ENCODE peak calls at places on chromosomes 11 and 22, in four cellular contexts. One of them, this sample, is unnamed.

GRCh38 chr11:33701831-33702230 is 1.2 kb upstream of the C11orf91 start:
- DNase-seq in H1: no peak
- DNase-seq in HCT116: no peak
- DNase-seq in HepG2: no peak
- DNase-seq in this sample: no peak

GRCh38 chr22:36860821-36861659 is at the start of gene NCF4:
- DNase-seq in H1: no peak
- DNase-seq in HCT116: no peak
- DNase-seq in HepG2: no peak
- DNase-seq in this sample: no peak

GRCh38 chr11:114319716-114320328 is 23.6 kb downstream of the NNMT start:
- DNase-seq in H1: no peak
- DNase-seq in HCT116: no peak
- DNase-seq in HepG2: no peak
- DNase-seq in this sample: no peak

GRCh38 chr11:111490496-111490895 is 21.7 kb downstream of the BTG4 start:
- DNase-seq in H1: no peak
- DNase-seq in HCT116: no peak
- DNase-seq in HepG2: no peak
- DNase-seq in this sample: no peak

GRCh38 chr11:120224872-120225371 is 14.1 kb downstream of the OAF start:
- DNase-seq in H1: no peak
- DNase-seq in HCT116: no peak
- DNase-seq in HepG2: no peak
- DNase-seq in this sample: no peak

GRCh38 chr11:9771126-9771624 is 107.3 kb downstream of the SWAP70 start:
- DNase-seq in H1: no peak
- DNase-seq in HCT116: no peak
- DNase-seq in HepG2: no peak
- DNase-seq in this sample: no peak

GRCh38 chr22:47161631-47162030 is 399.2 kb downstream of the TBC1D22A start:
- DNase-seq in H1: no peak
- DNase-seq in HCT116: no peak
- DNase-seq in HepG2: no peak
- DNase-seq in this sample: no peak

GRCh38 chr11:61814958-61815789 is 1.6 kb downstream of the FADS1 start:
- DNase-seq in H1: peak; percentile 96
- DNase-seq in HCT116: peak; percentile 97
- DNase-seq in HepG2: peak; percentile 96
- DNase-seq in this sample: peak; percentile 93

GRCh38 chr11:109390752-109391151 is 31.2 kb upstream of the C11orf87 start:
- DNase-seq in H1: no peak
- DNase-seq in HCT116: no peak
- DNase-seq in HepG2: no peak
- DNase-seq in this sample: no peak

DNA sequence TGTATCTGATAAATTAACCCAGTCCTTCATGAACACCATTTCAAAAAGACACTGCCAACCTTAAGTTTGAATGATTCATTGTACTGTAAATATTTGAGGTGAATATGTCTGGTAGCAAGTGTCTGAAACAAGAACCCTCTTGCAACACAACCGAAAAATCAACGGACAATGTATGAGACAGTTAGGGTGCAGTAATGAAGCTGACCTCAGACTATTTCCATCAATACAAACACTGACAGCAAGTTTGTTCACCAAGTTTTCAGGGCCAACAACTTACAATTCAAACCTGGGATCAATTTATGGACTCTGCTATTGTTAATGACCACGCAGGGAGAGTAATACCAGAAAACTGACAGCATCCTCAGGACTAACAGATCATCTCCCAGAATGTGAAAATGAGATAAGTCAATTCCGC is 126.3 kb downstream of the CADM1 start:
- DNase-seq in H1: no peak
- DNase-seq in HCT116: no peak
- DNase-seq in HepG2: peak; percentile 91
- DNase-seq in this sample: no peak
- TF ChIP-seq FOSL1 in H1: no peak
- TF ChIP-seq FOSL1 in HCT116: no peak
- TF ChIP-seq FOSL1 in HepG2: peak; percentile 64
- TF ChIP-seq FOSL1 in this sample: no peak

GRCh38 chr11:118205979-118206611 is 18.7 kb downstream of the JAML start:
- DNase-seq in H1: no peak
- DNase-seq in HCT116: no peak
- DNase-seq in HepG2: no peak
- DNase-seq in this sample: no peak

GRCh38 chr11:118200497-118200896 is 24.1 kb upstream of the SCN2B start:
- DNase-seq in H1: no peak
- DNase-seq in HCT116: no peak
- DNase-seq in HepG2: no peak
- DNase-seq in this sample: no peak

GRCh38 chr11:118201966-118202365 is 22.8 kb downstream of the JAML start:
- DNase-seq in H1: no peak
- DNase-seq in HCT116: no peak
- DNase-seq in HepG2: no peak
- DNase-seq in this sample: no peak

GRCh38 chr11:118200901-118201680 is 23.7 kb downstream of the JAML start:
- DNase-seq in H1: no peak
- DNase-seq in HCT116: no peak
- DNase-seq in HepG2: no peak
- DNase-seq in this sample: no peak

GRCh38 chr11:118202599-118203422 is 22.0 kb downstream of the JAML start:
- DNase-seq in H1: no peak
- DNase-seq in HCT116: no peak
- DNase-seq in HepG2: peak; percentile 94
- DNase-seq in this sample: no peak
- TF ChIP-seq FOSL1 in H1: no peak
- TF ChIP-seq FOSL1 in HCT116: no peak
- TF ChIP-seq FOSL1 in HepG2: no peak
- TF ChIP-seq FOSL1 in this sample: no peak

GRCh38 chr11:124788521-124788920 is 11.7 kb downstream of the MSANTD2 start:
- DNase-seq in H1: no peak
- DNase-seq in HCT116: no peak
- DNase-seq in HepG2: no peak
- DNase-seq in this sample: no peak

GRCh38 chr11:124796312-124796711 is 3.9 kb downstream of the MSANTD2 start:
- DNase-seq in H1: no peak
- DNase-seq in HCT116: no peak
- DNase-seq in HepG2: no peak
- DNase-seq in this sample: no peak

GRCh38 chr11:124791626-124792341 is 8.4 kb downstream of the MSANTD2 start:
- DNase-seq in H1: no peak
- DNase-seq in HCT116: no peak
- DNase-seq in HepG2: no peak
- DNase-seq in this sample: no peak

GRCh38 chr11:124798991-124799383 is 1.2 kb downstream of the MSANTD2 start:
- DNase-seq in H1: no peak
- DNase-seq in HCT116: no peak
- DNase-seq in HepG2: no peak
- DNase-seq in this sample: no peak

DNA sequence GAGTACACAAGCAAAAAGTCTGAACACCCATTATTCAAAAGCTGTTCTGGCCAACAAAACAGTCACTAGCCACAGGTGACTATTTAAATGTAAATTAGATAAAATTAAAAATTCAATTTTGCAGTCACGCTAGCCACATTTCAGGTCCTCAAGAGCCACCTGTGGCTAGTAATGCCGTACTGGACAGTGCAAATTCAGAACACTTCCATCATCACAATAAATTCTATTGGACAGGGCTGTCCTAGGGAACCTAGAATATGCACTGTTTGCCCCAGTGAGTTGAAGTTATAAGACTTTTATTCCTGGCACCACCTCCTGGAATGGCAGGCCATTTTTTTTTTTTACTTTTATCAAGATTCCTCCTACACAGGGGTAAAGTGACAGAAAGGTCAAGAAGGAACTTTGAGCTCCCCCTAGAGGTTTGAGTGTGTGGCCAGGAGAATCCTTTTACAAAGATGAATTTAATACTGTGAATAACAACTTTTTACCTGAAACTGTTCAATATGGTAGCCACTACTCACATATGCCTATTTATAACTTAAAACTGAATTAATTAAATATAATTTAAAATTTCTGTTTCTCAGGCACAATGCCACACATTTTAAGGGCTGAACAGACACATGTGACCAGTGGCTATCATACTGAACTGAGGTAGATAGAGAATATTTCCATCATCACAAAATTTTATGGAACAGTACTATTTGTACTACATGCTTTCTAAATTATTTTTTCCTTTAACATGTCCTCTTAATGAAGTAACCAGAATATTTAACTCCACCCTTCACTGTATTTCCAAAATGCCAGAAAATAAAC is 6.5 kb downstream of the MSANTD2 start:
- DNase-seq in H1: no peak
- DNase-seq in HCT116: peak; percentile 43
- DNase-seq in HepG2: peak; percentile 51
- DNase-seq in this sample: peak; percentile 32
- TF ChIP-seq FOSL1 in H1: no peak
- TF ChIP-seq FOSL1 in HCT116: no peak
- TF ChIP-seq FOSL1 in HepG2: no peak
- TF ChIP-seq FOSL1 in this sample: peak; percentile 18

DNA sequence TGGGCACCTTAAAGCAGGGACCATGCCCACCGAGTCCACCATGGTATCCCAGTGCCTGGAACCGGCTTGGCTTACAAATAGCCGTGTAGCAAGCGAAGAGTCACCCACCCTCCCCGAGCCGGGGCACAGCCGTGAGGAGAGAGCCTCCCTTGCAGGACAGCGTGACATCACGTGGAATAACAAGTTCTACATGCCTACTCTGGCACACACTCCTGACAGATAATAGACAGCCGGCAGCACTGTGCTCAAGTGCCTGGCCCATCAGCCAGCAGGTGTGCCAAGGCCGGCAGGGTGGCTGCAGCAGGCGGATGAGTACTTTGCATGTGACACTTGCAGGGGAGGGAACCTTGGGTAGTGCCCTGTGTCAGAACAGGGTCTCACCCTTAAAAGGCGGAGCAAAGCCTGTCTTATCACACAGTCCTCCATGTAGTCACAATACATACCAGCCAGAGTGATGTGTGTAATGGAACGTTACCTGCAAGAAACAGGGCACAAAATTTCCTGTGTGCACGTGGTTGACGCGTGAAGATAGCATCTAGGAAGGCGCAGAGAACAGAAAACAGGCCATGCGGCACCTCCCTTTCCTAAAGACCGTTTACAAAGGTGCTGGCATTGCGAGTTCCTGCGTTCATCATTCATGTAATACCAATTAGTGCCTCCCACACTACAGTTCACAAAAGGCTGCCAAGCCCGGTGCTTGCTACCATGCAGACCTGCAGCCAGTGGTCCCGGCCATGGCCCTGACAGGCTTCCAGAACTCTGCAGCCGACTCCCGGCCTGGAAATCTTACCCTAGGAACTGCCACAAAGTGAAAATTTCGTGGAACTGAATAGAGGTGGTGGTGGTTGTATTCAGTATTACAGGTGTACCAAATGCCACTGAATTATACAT is 16.4 kb downstream of the TOM1 start:
- DNase-seq in H1: no peak
- DNase-seq in HCT116: no peak
- DNase-seq in HepG2: no peak
- DNase-seq in this sample: no peak
- TF ChIP-seq FOSL1 in H1: no peak
- TF ChIP-seq FOSL1 in HCT116: no peak
- TF ChIP-seq FOSL1 in HepG2: no peak
- TF ChIP-seq FOSL1 in this sample: no peak

GRCh38 chr11:4826425-4826824 is 5.3 kb downstream of the OR51F2 start:
- DNase-seq in H1: no peak
- DNase-seq in HCT116: no peak
- DNase-seq in HepG2: no peak
- DNase-seq in this sample: no peak
- TF ChIP-seq FOSL1 in H1: no peak
- TF ChIP-seq FOSL1 in HCT116: no peak
- TF ChIP-seq FOSL1 in HepG2: no peak
- TF ChIP-seq FOSL1 in this sample: no peak

GRCh38 chr11:105046898-105047579 is 1.9 kb upstream of the CARD16 start:
- DNase-seq in H1: no peak
- DNase-seq in HCT116: no peak
- DNase-seq in HepG2: peak; percentile 92
- DNase-seq in this sample: no peak
- TF ChIP-seq FOSL1 in H1: no peak
- TF ChIP-seq FOSL1 in HCT116: peak; percentile 23
- TF ChIP-seq FOSL1 in HepG2: peak; percentile 93
- TF ChIP-seq FOSL1 in this sample: no peak

GRCh38 chr22:18059991-18060390 is 17.8 kb upstream of the PEX26 start:
- DNase-seq in H1: no peak
- DNase-seq in HCT116: no peak
- DNase-seq in HepG2: no peak
- DNase-seq in this sample: no peak
- TF ChIP-seq FOSL1 in H1: no peak
- TF ChIP-seq FOSL1 in HCT116: no peak
- TF ChIP-seq FOSL1 in HepG2: no peak
- TF ChIP-seq FOSL1 in this sample: no peak

DNA sequence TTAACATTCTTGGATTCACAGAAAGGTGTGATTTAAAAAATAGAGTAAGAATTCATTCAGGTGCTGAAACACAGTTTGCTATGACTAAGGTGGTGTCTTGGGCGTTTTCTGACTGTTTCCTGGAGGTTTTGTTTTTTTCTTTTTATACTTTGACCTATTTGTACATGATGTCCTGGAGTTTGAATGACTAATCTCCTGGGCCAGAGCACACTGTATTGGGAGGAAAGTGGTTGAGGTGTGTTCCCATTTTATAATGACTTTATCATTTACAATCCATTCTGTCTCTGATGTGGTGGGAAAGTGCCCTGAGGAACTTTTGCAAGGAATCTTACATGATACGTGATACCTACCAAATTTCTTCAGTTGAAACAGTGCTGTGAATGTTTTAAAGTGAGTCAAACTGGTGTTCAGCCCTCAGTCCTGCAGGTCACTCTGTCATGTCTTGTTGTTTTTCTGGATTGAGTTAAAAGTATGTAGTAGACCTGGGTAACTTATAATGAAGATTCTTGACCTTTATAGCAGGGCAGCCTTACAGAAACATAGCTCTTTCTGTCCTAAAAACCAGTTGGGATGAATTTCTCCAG is 80.8 kb downstream of the TNRC6B start:
- DNase-seq in H1: no peak
- DNase-seq in HCT116: peak; percentile 82
- DNase-seq in HepG2: no peak
- DNase-seq in this sample: no peak
- TF ChIP-seq FOSL1 in H1: no peak
- TF ChIP-seq FOSL1 in HCT116: peak; percentile 72
- TF ChIP-seq FOSL1 in HepG2: no peak
- TF ChIP-seq FOSL1 in this sample: no peak

DNA sequence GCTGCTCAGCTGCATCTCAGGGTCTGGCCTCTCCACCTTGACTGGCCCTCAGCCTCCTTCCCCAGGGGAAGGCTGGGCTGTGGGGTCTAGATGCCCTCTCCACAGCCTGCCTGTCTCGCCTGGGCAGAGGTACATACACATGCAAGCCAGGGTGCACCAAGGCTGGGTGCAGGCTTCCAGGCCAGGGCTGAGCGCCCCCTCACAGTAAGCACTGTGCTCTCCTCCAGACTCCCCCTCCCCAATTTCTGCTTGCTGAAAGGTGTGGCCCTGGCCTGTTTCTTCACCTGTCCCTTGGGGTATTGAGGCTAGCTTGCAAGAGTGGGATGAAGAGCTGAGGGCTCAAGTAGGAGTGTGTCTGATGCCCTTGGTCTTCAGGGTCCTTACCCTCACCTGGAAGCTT is 22.5 kb downstream of the RELT start:
- DNase-seq in H1: no peak
- DNase-seq in HCT116: no peak
- DNase-seq in HepG2: no peak
- DNase-seq in this sample: no peak
- TF ChIP-seq FOSL1 in H1: no peak
- TF ChIP-seq FOSL1 in HCT116: no peak
- TF ChIP-seq FOSL1 in HepG2: no peak
- TF ChIP-seq FOSL1 in this sample: no peak

This sample was measured in K562.